ENCODE peak calls at places on chromosome 9, in five cellular contexts. M is HepG2, I is K562, A is SK-N-SH, T is GM12878. H is an unnamed sample.

GRCh38 chr9:106697390-106697789 is 165.6 kb upstream of the ZNF462 start:
- DNase-seq in M (no peak), I (no peak), T (no peak), A (peak), H (no peak)

GRCh38 chr9:79477955-79478751 is 93.6 kb upstream of the TLE4 start:
- DNase-seq in A (peak), I (peak), T (no peak), M (peak), H (peak)

GRCh38 chr9:75071530-75072122 is 16.3 kb downstream of the NMRK1 start:
- DNase-seq in M (no peak), T (no peak), I (peak), A (no peak), H (no peak)

GRCh38 chr9:105932276-105932675 is 237.9 kb downstream of the TMEM38B start:
- DNase-seq in M (no peak), A (no peak), I (no peak), T (no peak), H (no peak)

GRCh38 chr9:135485832-135486231 is 6.2 kb downstream of the PPP1R26 start:
- DNase-seq in A (no peak), I (no peak), T (no peak), M (no peak), H (no peak)

GRCh38 chr9:107274953-107275422 is 8.1 kb upstream of the RAD23B start:
- DNase-seq in T (no peak), M (peak), I (no peak), A (no peak), H (no peak)

GRCh38 chr9:101977614-101978210 is 239.3 kb upstream of the GRIN3A start:
- DNase-seq in T (no peak), M (peak), I (peak), A (peak), H (no peak)

GRCh38 chr9:1707291-1707690 is 307.9 kb upstream of the SMARCA2 start:
- DNase-seq in I (no peak), M (no peak), A (no peak), T (no peak), H (no peak)

GRCh38 chr9:7094052-7094451 is 336.3 kb downstream of the KDM4C start:
- DNase-seq in T (no peak), A (peak), M (peak), I (peak), H (peak)

GRCh38 chr9:20427359-20427758 is 194.9 kb downstream of the MLLT3 start:
- DNase-seq in T (no peak), A (no peak), I (no peak), M (no peak), H (no peak)
- TF ChIP-seq FOXM1 in T (no peak), A (no peak), I (no peak), M (no peak), H (no peak)

GRCh38 chr9:108474356-108474755 is 381.4 kb downstream of the ACTL7B start:
- DNase-seq in T (no peak), A (no peak), I (no peak), M (no peak), H (no peak)

GRCh38 chr9:108478431-108478837 is 377.4 kb downstream of the ACTL7B start:
- DNase-seq in T (no peak), A (no peak), M (no peak), I (no peak), H (no peak)

GRCh38 chr9:108477538-108478006 is 378.2 kb downstream of the ACTL7B start:
- DNase-seq in A (no peak), T (no peak), M (peak), I (no peak), H (no peak)

GRCh38 chr9:108475813-108476212 is 380.0 kb downstream of the ACTL7B start:
- DNase-seq in M (peak), A (no peak), T (no peak), I (no peak), H (no peak)

GRCh38 chr9:108476574-108476973 is 379.2 kb downstream of the ACTL7B start:
- DNase-seq in M (no peak), A (no peak), T (no peak), I (no peak), H (no peak)
- TF ChIP-seq FOXM1 in M (no peak), A (no peak), T (no peak), I (no peak), H (no peak)

GRCh38 chr9:90127923-90128322 is 514.7 kb downstream of the DIRAS2 start:
- DNase-seq in T (no peak), A (no peak), M (no peak), I (no peak), H (no peak)

GRCh38 chr9:90131568-90131967 is 511.1 kb downstream of the DIRAS2 start:
- DNase-seq in A (no peak), I (no peak), T (no peak), M (no peak), H (no peak)

GRCh38 chr9:90129446-90129845 is 513.2 kb downstream of the DIRAS2 start:
- DNase-seq in T (no peak), I (no peak), M (no peak), A (no peak), H (no peak)

GRCh38 chr9:90128587-90129190 is 513.9 kb downstream of the DIRAS2 start:
- DNase-seq in I (no peak), A (no peak), T (no peak), M (no peak), H (no peak)

DNA sequence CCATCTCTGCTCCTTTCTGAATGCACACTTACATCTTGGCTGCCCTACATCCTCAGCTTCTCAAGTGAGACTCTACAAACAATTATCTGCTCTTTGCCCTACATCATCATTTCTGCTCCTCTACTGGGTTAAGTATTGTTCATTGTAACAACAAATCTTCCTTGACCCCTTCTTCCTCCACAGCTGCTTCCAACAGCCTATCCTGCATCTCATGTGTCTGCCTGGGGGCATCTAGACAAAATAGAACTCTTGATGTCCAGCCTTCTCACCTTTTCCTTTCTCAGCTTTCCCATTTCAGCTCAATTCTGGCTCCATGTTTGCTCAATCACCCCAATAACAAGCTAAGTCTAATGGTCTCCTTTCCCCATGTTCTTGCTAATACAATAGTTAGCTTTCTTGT is 509.8 kb downstream of the DIRAS2 start:
- DNase-seq in M (no peak), I (no peak), A (no peak), T (no peak), H (no peak)
- TF ChIP-seq FOXM1 in M (no peak), I (no peak), A (no peak), T (no peak), H (no peak)

GRCh38 chr9:20524776-20525175 is 97.5 kb downstream of the MLLT3 start:
- DNase-seq in T (no peak), A (no peak), M (no peak), I (no peak), H (peak)
- TF ChIP-seq FOXM1 in T (no peak), A (no peak), M (no peak), I (no peak), H (no peak)

GRCh38 chr9:104074876-104075275 is 19.2 kb upstream of the SMC2 start:
- DNase-seq in M (peak), A (no peak), I (no peak), T (no peak), H (no peak)
- TF ChIP-seq FOXM1 in M (no peak), A (no peak), I (no peak), T (no peak), H (no peak)

GRCh38 chr9:71675129-71675856 is 93.0 kb downstream of the CEMIP2 start:
- DNase-seq in A (no peak), M (no peak), T (no peak), I (no peak), H (no peak)

GRCh38 chr9:71678999-71679398 is 89.3 kb downstream of the CEMIP2 start:
- DNase-seq in M (no peak), T (no peak), I (no peak), A (no peak), H (no peak)

GRCh38 chr9:71677209-71677608 is 91.1 kb downstream of the CEMIP2 start:
- DNase-seq in I (no peak), M (no peak), A (no peak), T (no peak), H (no peak)

GRCh38 chr9:71675857-71676165 is 92.5 kb downstream of the CEMIP2 start:
- DNase-seq in T (no peak), A (no peak), I (no peak), M (no peak), H (no peak)

DNA sequence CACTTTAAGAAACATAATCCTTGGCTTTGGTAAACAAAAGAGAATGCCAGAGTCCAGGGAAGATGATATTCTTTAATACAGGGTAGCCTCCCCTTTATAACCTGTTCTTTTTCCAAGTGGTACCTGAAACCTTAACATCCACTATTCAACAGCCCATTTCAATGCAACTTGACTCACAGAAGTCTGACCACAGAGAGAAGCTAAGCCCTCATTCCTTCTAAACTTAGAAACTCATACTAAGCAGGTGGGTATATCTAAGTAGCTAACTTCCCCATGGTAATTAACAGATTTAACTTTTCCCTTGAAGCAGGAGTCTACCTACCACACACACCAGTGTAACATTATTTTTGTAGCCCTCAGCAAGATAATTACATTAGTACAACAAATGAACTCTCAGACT is 91.9 kb downstream of the CEMIP2 start:
- DNase-seq in M (no peak), I (no peak), T (no peak), A (no peak), H (no peak)
- TF ChIP-seq FOXM1 in M (no peak), I (no peak), T (no peak), A (no peak), H (no peak)

GRCh38 chr9:127033059-127033458 is 89.4 kb downstream of the ANGPTL2 start:
- DNase-seq in M (no peak), I (peak), T (no peak), A (no peak), H (no peak)

GRCh38 chr9:127035423-127035822 is 87.0 kb downstream of the ANGPTL2 start:
- DNase-seq in A (no peak), M (no peak), I (no peak), T (no peak), H (no peak)

GRCh38 chr9:127034691-127035090 is 87.7 kb downstream of the ANGPTL2 start:
- DNase-seq in I (peak), M (no peak), A (no peak), T (no peak), H (no peak)

GRCh38 chr9:127032256-127032655 is 90.2 kb downstream of the ANGPTL2 start:
- DNase-seq in T (no peak), I (no peak), M (no peak), A (no peak), H (no peak)

GRCh38 chr9:127033784-127034183 is 88.7 kb downstream of the ANGPTL2 start:
- DNase-seq in A (no peak), M (no peak), I (no peak), T (no peak), H (no peak)
- TF ChIP-seq FOXM1 in A (no peak), M (no peak), I (no peak), T (no peak), H (no peak)

DNA sequence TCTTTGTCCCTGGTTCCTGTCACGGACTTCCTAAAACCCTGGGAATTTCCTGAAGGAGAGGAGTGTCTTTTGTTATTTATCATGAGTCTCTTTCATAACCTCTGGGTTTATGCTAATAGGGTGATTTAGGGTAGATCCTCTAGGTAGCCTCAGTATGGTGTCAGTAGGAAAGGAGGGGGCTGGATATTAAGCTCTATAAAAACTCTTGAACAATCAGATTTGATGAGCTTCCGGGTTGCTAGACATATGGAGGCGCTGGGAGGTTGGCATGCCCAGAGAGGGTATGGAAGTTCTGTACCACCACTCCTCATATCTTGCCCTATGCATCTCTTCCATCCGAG is 15.5 kb upstream of the PTBP3 start:
- DNase-seq in T (no peak), M (no peak), I (no peak), A (no peak), H (no peak)
- TF ChIP-seq FOXM1 in T (no peak), M (no peak), I (no peak), A (no peak), H (no peak)

H was measured in HEK293T.